ENCODE peak calls at places on chromosomes 12 and 14, in eight cellular contexts. One of them, this sample, is unnamed. For H3K27me3, the result is how much of the 10 kb centered on the place peaks cover.

GRCh38 chr14:90454041-90455000 is 57.5 kb downstream of the CALM1 start:
- DNase-seq in tibial artery: peak
- DNase-seq in adrenal gland: peak
- DNase-seq in ovary: peak
- DNase-seq in ascending aorta: no peak
- DNase-seq in lung: peak
- DNase-seq in AG04450: peak
- DNase-seq in mammary epithelial cell: no peak
- DNase-seq in this sample: no peak

GRCh38 chr12:4178424-4179184 is 95.0 kb upstream of the CCND2 start:
- DNase-seq in tibial artery: no peak
- DNase-seq in adrenal gland: no peak
- DNase-seq in ovary: no peak
- DNase-seq in ascending aorta: no peak
- DNase-seq in lung: no peak
- DNase-seq in AG04450: no peak
- DNase-seq in mammary epithelial cell: no peak
- DNase-seq in this sample: no peak

GRCh38 chr14:75315143-75315542 is 36.5 kb downstream of the FOS start:
- DNase-seq in tibial artery: no peak
- DNase-seq in adrenal gland: peak
- DNase-seq in ovary: no peak
- DNase-seq in ascending aorta: no peak
- DNase-seq in lung: no peak
- DNase-seq in AG04450: no peak
- DNase-seq in mammary epithelial cell: peak
- DNase-seq in this sample: no peak

GRCh38 chr14:25116607-25117006 is 66.7 kb upstream of the STXBP6 start:
- DNase-seq in tibial artery: no peak
- DNase-seq in adrenal gland: no peak
- DNase-seq in ovary: no peak
- DNase-seq in ascending aorta: no peak
- DNase-seq in lung: no peak
- DNase-seq in AG04450: no peak
- DNase-seq in mammary epithelial cell: no peak
- DNase-seq in this sample: no peak

GRCh38 chr12:121441555-121441954 is 41.6 kb downstream of the RNF34 start:
- DNase-seq in tibial artery: no peak
- DNase-seq in adrenal gland: no peak
- DNase-seq in ovary: no peak
- DNase-seq in ascending aorta: no peak
- DNase-seq in lung: no peak
- DNase-seq in AG04450: no peak
- DNase-seq in mammary epithelial cell: no peak
- DNase-seq in this sample: no peak

GRCh38 chr12:42299392-42300308 is 26.2 kb downstream of the ZCRB1 start:
- DNase-seq in tibial artery: no peak
- DNase-seq in adrenal gland: no peak
- DNase-seq in ovary: no peak
- DNase-seq in ascending aorta: no peak
- DNase-seq in lung: no peak
- DNase-seq in AG04450: peak
- DNase-seq in mammary epithelial cell: peak
- DNase-seq in this sample: no peak

GRCh38 chr12:55673638-55674037 is 34.1 kb downstream of the ITGA7 start:
- DNase-seq in tibial artery: no peak
- DNase-seq in adrenal gland: no peak
- DNase-seq in ovary: no peak
- DNase-seq in ascending aorta: no peak
- DNase-seq in lung: no peak
- DNase-seq in AG04450: no peak
- DNase-seq in mammary epithelial cell: no peak
- DNase-seq in this sample: no peak

GRCh38 chr14:51447411-51447810 is 204.3 kb upstream of the FRMD6 start:
- DNase-seq in tibial artery: no peak
- DNase-seq in adrenal gland: no peak
- DNase-seq in ovary: no peak
- DNase-seq in ascending aorta: no peak
- DNase-seq in lung: no peak
- DNase-seq in AG04450: no peak
- DNase-seq in mammary epithelial cell: no peak
- DNase-seq in this sample: no peak

GRCh38 chr14:23695220-23695999 is 59.2 kb downstream of the DHRS2 start:
- DNase-seq in tibial artery: peak
- DNase-seq in adrenal gland: peak
- DNase-seq in ovary: peak
- DNase-seq in ascending aorta: no peak
- DNase-seq in lung: no peak
- DNase-seq in AG04450: no peak
- DNase-seq in mammary epithelial cell: no peak
- DNase-seq in this sample: no peak

GRCh38 chr14:105060751-105061427 is 4.3 kb downstream of the GPR132 start:
- DNase-seq in tibial artery: no peak
- DNase-seq in adrenal gland: no peak
- DNase-seq in ovary: no peak
- DNase-seq in ascending aorta: no peak
- DNase-seq in lung: no peak
- DNase-seq in AG04450: no peak
- DNase-seq in mammary epithelial cell: no peak
- DNase-seq in this sample: peak

GRCh38 chr12:54980341-54980740 is 4.2 kb downstream of the TESPA1 start:
- DNase-seq in tibial artery: no peak
- DNase-seq in adrenal gland: no peak
- DNase-seq in ovary: no peak
- DNase-seq in ascending aorta: no peak
- DNase-seq in lung: no peak
- DNase-seq in AG04450: no peak
- DNase-seq in mammary epithelial cell: no peak
- DNase-seq in this sample: peak

GRCh38 chr12:39975374-39975918 is 130.4 kb downstream of the SLC2A13 start:
- DNase-seq in tibial artery: no peak
- DNase-seq in adrenal gland: no peak
- DNase-seq in ovary: no peak
- DNase-seq in ascending aorta: no peak
- DNase-seq in lung: no peak
- DNase-seq in AG04450: no peak
- DNase-seq in mammary epithelial cell: no peak
- DNase-seq in this sample: no peak

GRCh38 chr12:45775964-45776363 is 46.5 kb downstream of the ARID2 start:
- DNase-seq in tibial artery: no peak
- DNase-seq in adrenal gland: no peak
- DNase-seq in ovary: no peak
- DNase-seq in ascending aorta: no peak
- DNase-seq in lung: no peak
- DNase-seq in AG04450: no peak
- DNase-seq in mammary epithelial cell: no peak
- DNase-seq in this sample: no peak

GRCh38 chr12:62783881-62784280 is 151.1 kb downstream of the PPM1H start:
- DNase-seq in tibial artery: no peak
- DNase-seq in adrenal gland: no peak
- DNase-seq in ovary: no peak
- DNase-seq in ascending aorta: no peak
- DNase-seq in lung: no peak
- DNase-seq in AG04450: no peak
- DNase-seq in mammary epithelial cell: no peak
- DNase-seq in this sample: no peak

GRCh38 chr14:90421621-90422020 is 24.8 kb downstream of the CALM1 start:
- DNase-seq in tibial artery: no peak
- DNase-seq in adrenal gland: no peak
- DNase-seq in ovary: no peak
- DNase-seq in ascending aorta: no peak
- DNase-seq in lung: no peak
- DNase-seq in AG04450: no peak
- DNase-seq in mammary epithelial cell: no peak
- DNase-seq in this sample: no peak

GRCh38 chr12:126781593-126781992 is 1485.4 kb upstream of the TMEM132C start:
- DNase-seq in tibial artery: no peak
- DNase-seq in adrenal gland: no peak
- DNase-seq in ovary: no peak
- DNase-seq in ascending aorta: no peak
- DNase-seq in lung: no peak
- DNase-seq in AG04450: no peak
- DNase-seq in mammary epithelial cell: no peak
- DNase-seq in this sample: no peak

GRCh38 chr14:69873877-69874780 is 5.1 kb upstream of the SMOC1 start:
- DNase-seq in tibial artery: no peak
- DNase-seq in adrenal gland: no peak
- DNase-seq in ovary: no peak
- DNase-seq in ascending aorta: no peak
- DNase-seq in lung: no peak
- DNase-seq in AG04450: no peak
- DNase-seq in mammary epithelial cell: peak
- DNase-seq in this sample: no peak

GRCh38 chr12:24977711-24978110 is 28.8 kb upstream of the BCAT1 start:
- DNase-seq in tibial artery: no peak
- DNase-seq in adrenal gland: no peak
- DNase-seq in ovary: no peak
- DNase-seq in ascending aorta: no peak
- DNase-seq in lung: no peak
- DNase-seq in AG04450: no peak
- DNase-seq in mammary epithelial cell: no peak
- DNase-seq in this sample: no peak

GRCh38 chr12:26795899-26796298 is 37.1 kb downstream of the ITPR2 start:
- DNase-seq in tibial artery: no peak
- DNase-seq in adrenal gland: no peak
- DNase-seq in ovary: no peak
- DNase-seq in ascending aorta: no peak
- DNase-seq in lung: no peak
- DNase-seq in AG04450: no peak
- DNase-seq in mammary epithelial cell: no peak
- DNase-seq in this sample: no peak

GRCh38 chr12:19036673-19037357 is 92.7 kb upstream of the PLEKHA5 start:
- DNase-seq in tibial artery: no peak
- DNase-seq in adrenal gland: no peak
- DNase-seq in ovary: no peak
- DNase-seq in ascending aorta: no peak
- DNase-seq in lung: peak
- DNase-seq in AG04450: no peak
- DNase-seq in mammary epithelial cell: no peak
- DNase-seq in this sample: no peak

GRCh38 chr12:105759172-105759571 is 379.6 kb downstream of the NUAK1 start:
- DNase-seq in tibial artery: no peak
- DNase-seq in adrenal gland: no peak
- DNase-seq in ovary: no peak
- DNase-seq in ascending aorta: no peak
- DNase-seq in lung: no peak
- DNase-seq in AG04450: no peak
- DNase-seq in mammary epithelial cell: no peak
- DNase-seq in this sample: no peak
- TF ChIP-seq CTCF in tibial artery: no peak
- TF ChIP-seq CTCF in adrenal gland: no peak
- TF ChIP-seq CTCF in ovary: no peak
- TF ChIP-seq CTCF in ascending aorta: no peak
- TF ChIP-seq CTCF in lung: no peak
- TF ChIP-seq CTCF in AG04450: no peak
- TF ChIP-seq CTCF in mammary epithelial cell: peak
- TF ChIP-seq CTCF in this sample: no peak

DNA sequence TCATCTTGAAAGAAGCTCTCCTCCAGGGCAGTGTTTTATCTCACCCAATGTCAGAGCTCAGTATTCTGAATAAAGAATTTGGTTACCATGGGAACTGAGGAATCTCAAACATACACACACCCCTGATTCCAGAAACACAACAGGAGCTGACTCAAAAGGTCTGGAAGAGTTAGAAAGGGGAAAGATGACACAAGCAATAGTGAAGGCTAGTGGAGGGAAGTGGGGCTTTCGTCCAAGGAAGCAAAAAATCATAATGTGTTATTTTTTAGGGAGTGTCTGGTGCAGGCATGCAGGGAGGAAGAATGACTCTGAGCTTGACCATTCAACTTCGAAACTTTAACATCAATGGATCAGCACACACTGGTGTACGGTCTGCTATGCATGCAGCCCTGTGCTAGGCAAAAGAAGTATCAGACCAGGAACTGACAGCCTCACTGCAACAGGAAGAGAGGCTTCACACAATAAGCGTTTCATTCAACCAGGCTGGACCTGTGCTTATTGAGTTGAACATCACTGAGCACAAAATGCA is 20.3 kb downstream of the HEBP1 start:
- DNase-seq in tibial artery: no peak
- DNase-seq in adrenal gland: no peak
- DNase-seq in ovary: peak
- DNase-seq in ascending aorta: no peak
- DNase-seq in lung: no peak
- DNase-seq in AG04450: peak
- DNase-seq in mammary epithelial cell: peak
- DNase-seq in this sample: no peak
- H3K27ac ChIP-seq in tibial artery: peak
- H3K27ac ChIP-seq in adrenal gland: peak
- H3K27ac ChIP-seq in ovary: peak
- H3K27ac ChIP-seq in ascending aorta: peak
- H3K27ac ChIP-seq in lung: no peak
- H3K27ac ChIP-seq in AG04450: peak
- H3K27ac ChIP-seq in mammary epithelial cell: no peak
- H3K27ac ChIP-seq in this sample: no peak

DNA sequence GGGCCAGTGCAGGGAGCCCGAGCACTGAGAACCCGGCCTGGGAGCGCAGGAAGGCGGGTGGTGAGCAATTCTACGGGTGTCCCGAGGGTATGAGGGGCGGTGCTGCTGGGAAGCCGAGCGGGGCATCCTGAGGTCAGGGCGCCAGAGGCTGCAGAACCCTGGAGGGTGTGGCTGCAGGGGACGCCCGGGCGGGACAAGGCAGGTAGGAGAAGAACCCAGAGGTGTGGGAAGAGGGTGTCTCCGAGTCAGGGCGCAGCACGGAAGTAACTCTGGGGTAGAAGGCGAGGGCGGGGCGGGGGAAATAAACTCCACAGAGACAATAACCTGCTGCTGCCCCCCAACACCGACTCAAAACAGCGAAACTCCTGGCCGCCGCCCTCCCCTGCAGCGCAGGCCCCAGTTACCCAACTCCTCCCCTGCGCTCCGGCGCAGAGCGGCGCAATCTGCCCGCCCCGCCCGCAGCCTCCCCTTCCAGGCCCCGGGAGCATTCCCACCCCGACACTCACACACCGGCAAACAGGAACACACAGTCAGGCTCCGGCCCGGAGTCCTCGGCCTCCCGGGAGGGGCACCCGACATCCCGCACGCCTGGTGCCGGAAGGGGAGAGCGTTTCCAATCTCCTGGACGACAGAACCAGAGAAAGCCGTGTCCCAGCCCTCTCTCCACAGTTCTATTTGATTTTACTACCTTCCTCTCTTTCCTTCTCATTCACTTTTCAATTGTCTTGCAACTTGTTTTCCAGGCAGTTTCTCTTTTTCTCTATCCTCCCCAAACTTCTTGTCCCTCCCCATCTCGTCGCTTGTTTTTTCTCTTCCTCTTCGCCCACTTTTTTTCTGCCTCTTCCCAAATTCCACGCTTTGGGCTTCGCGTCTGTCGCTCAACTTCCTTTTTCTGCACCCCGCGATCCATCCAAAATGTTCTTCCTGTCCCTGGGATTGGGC is 2.4 kb downstream of the HRK start:
- DNase-seq in tibial artery: no peak
- DNase-seq in adrenal gland: no peak
- DNase-seq in ovary: no peak
- DNase-seq in ascending aorta: no peak
- DNase-seq in lung: no peak
- DNase-seq in AG04450: no peak
- DNase-seq in mammary epithelial cell: peak
- DNase-seq in this sample: no peak
- H3K27me3 ChIP-seq in tibial artery: half or more
- H3K27me3 ChIP-seq in adrenal gland: under half
- H3K27me3 ChIP-seq in ovary: under half
- H3K27me3 ChIP-seq in ascending aorta: under half
- H3K27me3 ChIP-seq in lung: under half
- H3K27me3 ChIP-seq in AG04450: half or more
- H3K27me3 ChIP-seq in mammary epithelial cell: under half
- H3K27me3 ChIP-seq in this sample: half or more

GRCh38 chr12:108700833-108701450 is 30.4 kb downstream of the CORO1C start:
- DNase-seq in tibial artery: no peak
- DNase-seq in adrenal gland: no peak
- DNase-seq in ovary: no peak
- DNase-seq in ascending aorta: no peak
- DNase-seq in lung: no peak
- DNase-seq in AG04450: no peak
- DNase-seq in mammary epithelial cell: peak
- DNase-seq in this sample: no peak
- TF ChIP-seq CTCF in tibial artery: no peak
- TF ChIP-seq CTCF in adrenal gland: no peak
- TF ChIP-seq CTCF in ovary: no peak
- TF ChIP-seq CTCF in ascending aorta: no peak
- TF ChIP-seq CTCF in lung: no peak
- TF ChIP-seq CTCF in AG04450: no peak
- TF ChIP-seq CTCF in mammary epithelial cell: no peak
- TF ChIP-seq CTCF in this sample: no peak

This sample was measured in CD4-positive, alpha-beta T cell.